ENCODE peak calls at places on chromosomes 2 and 18, in nine cellular contexts. P is mucosa of descending colon; Z is A549; R is activated T-helper 17 cell treated with anti-CD3 and anti-CD28 coated beads, Interleukin-2, amount 50 U/mL, for 72 hours; V is T-cell; B is activated naive CD4-positive, alpha-beta T cell treated with anti-CD3 and anti-CD28 coated beads, Interleukin-2, amount 50 U/mL, for 72 hours; Q is pancreas; W is effector memory CD8-positive, alpha-beta T cell; K is CD8-positive, alpha-beta T cell. U is an unnamed sample.

GRCh38 chr2:190575263-190575662 is 40.7 kb upstream of the NEMP2 start:
- ATAC-seq in Z (no peak), Q (no peak), R (no peak), B (no peak), W (peak; percentile 54), V (peak; percentile 64), P (no peak), K (no peak), U (no peak)

GRCh38 chr18:63286926-63287325 is 32.6 kb downstream of the BCL2 start:
- ATAC-seq in R (no peak), P (no peak), B (no peak), Q (no peak), W (no peak), V (no peak), Z (no peak), K (no peak), U (no peak)

GRCh38 chr2:217402622-217403383 is 542.9 kb upstream of the TNP1 start:
- ATAC-seq in P (no peak), K (no peak), Z (no peak), W (no peak), Q (no peak), V (no peak), B (no peak), R (no peak), U (peak; percentile 66)

GRCh38 chr2:230161180-230161579 is 58.6 kb downstream of the SP110 start:
- ATAC-seq in Q (no peak), P (no peak), W (no peak), V (no peak), R (peak; percentile 51), Z (no peak), K (no peak), B (peak; percentile 80), U (no peak)

GRCh38 chr2:203412555-203413331 is 84.5 kb downstream of the ABI2 start:
- ATAC-seq in K (no peak), Z (no peak), R (peak; percentile 14), W (no peak), Q (no peak), P (no peak), V (no peak), B (no peak), U (no peak)

GRCh38 chr2:189657867-189658266 is 3.4 kb upstream of the ASNSD1 start:
- ATAC-seq in W (peak; percentile 28), R (peak; percentile 57), Q (no peak), P (peak; percentile 35), K (no peak), B (peak; percentile 56), Z (no peak), V (peak; percentile 26), U (no peak)

GRCh38 chr2:168192839-168193616 is 54.4 kb downstream of the STK39 start:
- ATAC-seq in K (peak; percentile 95), Z (no peak), B (peak; percentile 67), Q (no peak), R (peak; percentile 55), V (peak; percentile 98), W (peak; percentile 83), P (peak; percentile 58), U (no peak)

GRCh38 chr2:233100192-233100998 is 40.3 kb downstream of the INPP5D start:
- ATAC-seq in P (peak; percentile 79), K (peak; percentile 81), R (peak; percentile 87), B (peak; percentile 83), W (peak; percentile 83), Z (no peak), Q (no peak), V (peak; percentile 79), U (no peak)

GRCh38 chr18:3540805-3541548 is 91.0 kb downstream of the TGIF1 start:
- ATAC-seq in Z (no peak), Q (peak; percentile 92), W (no peak), K (no peak), R (peak; percentile 0), P (peak; percentile 92), B (no peak), V (no peak), U (no peak)

GRCh38 chr2:198453866-198454265 is 649.5 kb downstream of the PLCL1 start:
- ATAC-seq in Q (no peak), K (no peak), W (no peak), B (no peak), R (no peak), Z (no peak), P (no peak), V (no peak), U (no peak)

GRCh38 chr2:38203455-38203810 is 127.5 kb upstream of the CYP1B1 start:
- ATAC-seq in K (no peak), W (no peak), R (no peak), B (no peak), P (no peak), V (no peak), Q (no peak), Z (no peak), U (no peak)

GRCh38 chr2:177429688-177430325 is 37.2 kb downstream of the AGPS start:
- ATAC-seq in V (no peak), R (no peak), Q (peak; percentile 65), P (peak; percentile 25), K (no peak), B (no peak), Z (no peak), W (no peak), U (no peak)

GRCh38 chr2:98459776-98460175 is 15.1 kb downstream of the INPP4A start:
- ATAC-seq in P (peak; percentile 28), Z (no peak), R (no peak), V (no peak), K (no peak), W (no peak), Q (peak; percentile 35), B (no peak), U (no peak)

U was measured in gastroesophageal sphincter.